ENCODE peak calls at places on chromosomes 3 and 15, in nine cellular contexts. X is right cardiac atrium, P is heart left ventricle, M is GM12865, F is fibroblast of the aortic adventitia, V is fibroblast of villous mesenchyme, B is upper lobe of right lung, R is tibial nerve, K is heart right ventricle. N is an unnamed sample.

GRCh38 chr15:86608461-86608860 is 528.8 kb downstream of the AGBL1 start:
- DNase-seq in X (peak; percentile 64), P (no peak), M (no peak), F (no peak), V (peak; percentile 5), B (no peak), R (no peak), K (peak; percentile 7), N (no peak)

GRCh38 chr3:115072265-115073008 is 74.7 kb downstream of the ZBTB20 start:
- DNase-seq in X (no peak), P (no peak), M (no peak), F (peak; percentile 71), V (peak; percentile 28), B (no peak), R (no peak), K (no peak), N (no peak)

GRCh38 chr3:142998439-142998838 is 2.9 kb upstream of the U2SURP start:
- DNase-seq in X (no peak), P (no peak), M (no peak), F (peak; percentile 72), V (no peak), B (no peak), R (no peak), K (no peak), N (no peak)

GRCh38 chr3:46477756-46478155 is 13.1 kb upstream of the LTF start:
- DNase-seq in X (no peak), P (no peak), M (no peak), F (no peak), V (no peak), B (no peak), R (no peak), K (no peak), N (no peak)

GRCh38 chr3:50583897-50584296 is 14.6 kb downstream of the HEMK1 start:
- DNase-seq in X (peak; percentile 92), P (peak; percentile 96), M (no peak), F (no peak), V (no peak), B (peak; percentile 93), R (peak; percentile 63), K (peak; percentile 83), N (no peak)

GRCh38 chr3:42829628-42830436 is 20.6 kb downstream of the ACKR2 start:
- DNase-seq in X (no peak), P (no peak), M (no peak), F (no peak), V (no peak), B (no peak), R (no peak), K (no peak), N (no peak)

GRCh38 chr3:161345023-161345422 is 26.3 kb downstream of the SPTSSB start:
- DNase-seq in X (no peak), P (no peak), M (no peak), F (no peak), V (no peak), B (no peak), R (no peak), K (no peak), N (no peak)

GRCh38 chr3:128572644-128573105 is 77.9 kb downstream of the RPN1 start:
- DNase-seq in X (no peak), P (no peak), M (peak; percentile 38), F (no peak), V (no peak), B (no peak), R (no peak), K (no peak), N (peak; percentile 92)

GRCh38 chr15:101520395-101520794 is 30.9 kb upstream of the PCSK6 start:
- DNase-seq in X (no peak), P (no peak), M (no peak), F (no peak), V (no peak), B (no peak), R (no peak), K (no peak), N (no peak)

GRCh38 chr15:58749532-58750337 is at the start of gene ADAM10:
- DNase-seq in X (peak; percentile 100), P (peak; percentile 100), M (peak; percentile 99), F (peak; percentile 98), V (peak; percentile 99), B (peak; percentile 100), R (peak; percentile 96), K (peak; percentile 98), N (peak; percentile 97)

GRCh38 chr15:79437275-79438000 is 5.3 kb downstream of the MINAR1 start:
- DNase-seq in X (no peak), P (no peak), M (no peak), F (no peak), V (no peak), B (no peak), R (no peak), K (no peak), N (no peak)

DNA sequence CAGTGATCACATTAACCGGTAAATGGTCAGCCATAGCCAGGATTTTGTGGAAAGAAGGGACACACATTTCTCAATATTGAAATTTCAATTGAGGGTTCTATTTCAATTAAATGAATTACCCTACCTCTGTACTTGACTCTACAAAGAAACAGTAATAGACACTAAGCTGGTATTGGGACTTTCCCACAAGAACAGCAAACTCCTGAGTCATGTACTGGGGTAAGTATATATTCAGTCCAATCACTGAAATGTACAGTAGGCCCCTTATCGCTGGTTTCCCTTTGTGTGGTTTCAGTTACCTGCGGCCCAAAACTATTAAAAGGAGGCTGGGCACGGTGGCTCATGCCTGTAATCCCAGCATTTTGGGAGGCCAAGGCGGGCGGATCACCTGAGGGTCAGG is 17.6 kb downstream of the ASB14 start:
- DNase-seq in X (no peak), P (no peak), M (no peak), F (no peak), V (no peak), B (no peak), R (no peak), K (no peak), N (no peak)
- H3K4me3 ChIP-seq in X (no peak overlapping the region), P (no peak overlapping the region), M (no peak overlapping the region), F (no peak overlapping the region), V (no peak overlapping the region), B (no peak overlapping the region), R (no peak overlapping the region), K (no peak overlapping the region), N (no peak overlapping the region)

DNA sequence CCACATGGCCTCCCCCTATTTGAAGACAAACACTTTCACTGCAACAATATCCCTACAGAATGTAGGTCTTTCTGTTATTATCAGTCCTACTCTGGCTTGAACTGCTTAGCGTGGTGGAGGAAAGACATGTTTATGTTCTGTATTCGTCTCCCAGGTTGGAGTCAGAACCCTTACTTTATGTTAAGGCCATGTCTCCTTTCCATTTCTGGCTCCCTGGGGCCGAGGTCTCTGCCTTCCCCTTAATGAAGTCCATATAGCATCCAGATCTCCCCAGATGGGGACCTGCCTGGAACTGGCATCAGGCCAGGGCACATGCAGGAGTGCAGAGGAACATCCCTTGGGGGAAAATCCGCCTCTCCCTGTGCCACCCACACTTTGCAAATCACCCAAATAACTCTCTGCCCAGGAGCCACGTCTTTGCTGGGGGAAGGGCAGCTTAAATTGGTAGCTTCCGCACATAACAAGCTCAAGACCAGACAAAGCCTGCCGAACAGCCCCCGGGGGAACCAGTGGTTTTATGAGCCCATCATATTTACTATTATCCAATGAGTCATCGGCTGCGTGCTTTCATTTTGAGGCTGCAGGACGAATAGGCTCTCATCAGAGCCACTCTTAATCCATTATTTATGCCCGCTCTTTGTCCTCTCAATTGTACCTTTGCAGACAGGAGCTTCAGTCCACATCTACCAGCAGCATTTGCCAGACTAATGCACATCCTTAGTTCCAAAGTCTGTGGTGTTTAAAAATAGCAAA is 237.0 kb downstream of the UACA start:
- DNase-seq in X (no peak), P (no peak), M (peak; percentile 47), F (peak; percentile 13), V (peak; percentile 85), B (no peak), R (peak; percentile 23), K (no peak), N (no peak)
- H3K4me3 ChIP-seq in X (no peak overlapping the region), P (no peak overlapping the region), M (no peak overlapping the region), F (no peak overlapping the region), V (peak overlapping the region; percentile 16), B (no peak overlapping the region), R (peak overlapping the region; percentile 15), K (no peak overlapping the region), N (no peak overlapping the region)

GRCh38 chr3:170080605-170081004 is 42.8 kb downstream of the GPR160 start:
- DNase-seq in X (no peak), P (no peak), M (no peak), F (no peak), V (no peak), B (no peak), R (no peak), K (no peak), N (no peak)
- H3K4me3 ChIP-seq in X (no peak overlapping the region), P (no peak overlapping the region), M (no peak overlapping the region), F (no peak overlapping the region), V (no peak overlapping the region), B (no peak overlapping the region), R (no peak overlapping the region), K (no peak overlapping the region), N (no peak overlapping the region)

DNA sequence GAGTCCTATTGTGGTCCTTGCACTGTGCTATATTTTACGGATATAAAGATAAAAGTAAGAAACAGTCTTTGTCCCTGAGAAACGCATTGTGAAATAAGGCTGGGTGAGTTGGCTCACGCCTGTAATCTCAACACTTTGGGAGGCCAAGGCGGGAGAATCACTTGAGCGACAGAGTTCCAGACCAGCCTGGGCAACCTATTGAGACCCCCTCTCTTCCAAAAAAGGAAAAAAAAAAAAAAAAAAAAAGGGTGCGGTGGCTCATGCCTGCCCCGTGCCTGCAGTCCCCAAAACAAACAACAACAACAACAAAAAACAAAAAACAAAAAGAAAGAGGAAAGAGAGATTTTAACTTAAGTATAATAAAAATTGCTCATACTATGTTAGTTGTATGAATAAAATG is 555 bp upstream of the FNDC3B start:
- DNase-seq in X (peak; percentile 55), P (no peak), M (no peak), F (peak; percentile 70), V (peak; percentile 77), B (no peak), R (no peak), K (no peak), N (no peak)
- H3K4me3 ChIP-seq in X (peak overlapping the region; percentile 86), P (peak overlapping the region; percentile 82), M (peak overlapping the region; percentile 96), F (peak overlapping the region; percentile 83), V (peak overlapping the region; percentile 74), B (peak overlapping the region; percentile 96), R (peak overlapping the region; percentile 98), K (peak overlapping the region; percentile 99), N (peak overlapping the region; percentile 71)

DNA sequence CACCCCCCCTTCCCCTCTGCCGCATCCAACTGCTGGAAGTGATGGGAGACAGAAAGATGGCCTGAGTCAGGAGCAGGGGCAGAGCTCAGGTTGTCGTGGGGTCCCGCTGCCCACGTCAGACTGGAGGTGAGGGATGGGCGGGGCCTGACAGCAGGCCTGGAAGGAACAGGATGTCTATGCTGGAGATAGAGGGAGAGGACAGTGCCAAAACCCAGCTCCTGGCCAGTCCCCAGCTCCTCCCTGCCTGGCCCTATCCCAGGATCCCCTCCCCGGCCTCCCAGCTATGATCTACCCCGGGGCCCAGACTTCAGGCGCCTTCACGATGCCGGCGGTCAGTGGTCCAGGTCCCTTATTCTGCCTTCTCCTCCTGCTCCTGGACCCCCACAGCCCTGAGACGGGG is at the start of gene LMAN1L:
- DNase-seq in X (peak; percentile 86), P (no peak), M (no peak), F (no peak), V (no peak), B (no peak), R (no peak), K (no peak), N (no peak)
- H3K4me3 ChIP-seq in X (peak within 1 kb of the TSS; percentile 3), P (no peak within 1 kb of the TSS), M (no peak within 1 kb of the TSS), F (no peak within 1 kb of the TSS), V (no peak within 1 kb of the TSS), B (no peak within 1 kb of the TSS), R (no peak within 1 kb of the TSS), K (no peak within 1 kb of the TSS), N (no peak within 1 kb of the TSS)